ENCODE peak calls at places on chromosomes 12 and 14, in ten cellular contexts. H is RCC 7860; V is NCI-H524; B is activated CD4-positive, alpha-beta T cell treated with anti-CD3 and anti-CD28 coated beads for 36 hours; T is heart left ventricle; K is body of pancreas; J is lung; R is foreskin keratinocyte; L is neuronal stem cell; S is bronchial epithelial cell. W is an unnamed sample.

GRCh38 chr12:131415781-131416180 is 295.1 kb upstream of the SFSWAP start:
- DNase-seq in B (no peak), L (no peak), K (no peak), V (no peak), S (no peak), J (no peak), H (no peak), R (no peak), T (no peak), W (no peak)

GRCh38 chr14:96268426-96269358 is 12.7 kb downstream of the BDKRB1 start:
- DNase-seq in T (no peak), L (no peak), J (no peak), R (peak), S (peak), K (peak), V (no peak), H (peak), B (no peak), W (no peak)

GRCh38 chr12:62631531-62632520 is 165.2 kb downstream of the MON2 start:
- DNase-seq in V (peak), T (peak), K (peak), L (peak), S (peak), H (no peak), B (peak), R (peak), J (peak), W (peak)

GRCh38 chr12:57111046-57111698 is at the start of gene STAT6:
- DNase-seq in H (peak), T (peak), L (no peak), S (peak), B (peak), R (peak), K (peak), J (peak), V (no peak), W (peak)

GRCh38 chr12:102021540-102022246 is 40.1 kb downstream of the WASHC3 start:
- DNase-seq in K (no peak), R (no peak), L (no peak), J (no peak), V (no peak), T (no peak), B (no peak), H (no peak), S (no peak), W (no peak)

GRCh38 chr14:101556566-101557320 is 4.6 kb upstream of the DIO3 start:
- DNase-seq in H (no peak), V (no peak), L (no peak), B (no peak), K (no peak), J (no peak), R (no peak), T (peak), S (no peak), W (no peak)

GRCh38 chr12:109695420-109695819 is 18.2 kb upstream of the FAM222A start:
- DNase-seq in R (no peak), T (no peak), K (no peak), J (no peak), H (no peak), S (no peak), L (no peak), V (no peak), B (no peak), W (no peak)

GRCh38 chr12:127625372-127625771 is 641.6 kb upstream of the TMEM132C start:
- DNase-seq in T (no peak), B (no peak), V (no peak), H (peak), K (no peak), R (no peak), S (no peak), J (no peak), L (no peak), W (no peak)

GRCh38 chr14:90545966-90546751 is 149.3 kb downstream of the CALM1 start:
- DNase-seq in B (no peak), L (no peak), T (peak), R (no peak), V (peak), J (no peak), S (no peak), K (peak), H (no peak), W (no peak)

GRCh38 chr14:85596562-85596961 is 66.6 kb downstream of the FLRT2 start:
- DNase-seq in V (peak), R (no peak), J (no peak), B (no peak), L (no peak), T (no peak), H (no peak), K (no peak), S (no peak), W (no peak)